ENCODE peak calls at places on chromosomes 11 and 22, in nine cellular contexts. L, E, R, F, G, T, P, J and H are unnamed samples.

GRCh38 chr22:40922484-40923303 is 28.5 kb upstream of the RBX1 start:
- DNase-seq in P (peak; percentile 26), G (peak; percentile 38), J (no peak), R (no peak), T (peak; percentile 41), E (no peak), F (no peak), L (peak; percentile 83), H (peak; percentile 15)

GRCh38 chr11:71197096-71197495 is 55.3 kb downstream of the SHANK2 start:
- DNase-seq in T (no peak), L (no peak), R (no peak), F (peak; percentile 20), P (no peak), E (no peak), J (no peak), G (no peak), H (no peak)

GRCh38 chr22:17779286-17780115 is 5.2 kb upstream of the BID start:
- DNase-seq in E (no peak), P (no peak), G (no peak), L (no peak), R (no peak), T (no peak), J (no peak), F (no peak), H (no peak)

GRCh38 chr22:20436309-20437252 is 1.0 kb downstream of the SCARF2 start:
- DNase-seq in J (peak; percentile 84), P (no peak), L (no peak), R (no peak), E (no peak), G (no peak), T (no peak), F (peak; percentile 93), H (no peak)

GRCh38 chr11:6323291-6323905 is 3.1 kb upstream of the CAVIN3 start:
- DNase-seq in L (peak; percentile 6), T (no peak), J (no peak), F (no peak), E (no peak), P (no peak), R (no peak), G (no peak), H (no peak)

GRCh38 chr22:19463491-19464469 is 15.2 kb downstream of the UFD1 start:
- DNase-seq in R (no peak), T (no peak), L (no peak), G (no peak), P (no peak), F (no peak), J (peak; percentile 83), E (no peak), H (peak; percentile 40)

GRCh38 chr11:86955111-86955673 is at the start of gene FZD4:
- DNase-seq in P (peak; percentile 82), T (peak; percentile 72), L (no peak), F (peak; percentile 95), J (peak; percentile 98), R (no peak), G (peak; percentile 80), E (peak; percentile 57), H (no peak)

GRCh38 chr22:17726561-17727243 is 47.6 kb downstream of the BID start:
- DNase-seq in R (no peak), J (peak; percentile 67), P (no peak), T (peak; percentile 14), L (no peak), F (no peak), G (no peak), E (peak; percentile 30), H (no peak)

GRCh38 chr11:72754544-72755155 is 2.4 kb upstream of the ARAP1 start:
- DNase-seq in E (no peak), F (no peak), T (no peak), G (no peak), P (no peak), R (no peak), J (peak; percentile 71), L (no peak), H (no peak)

GRCh38 chr11:84714316-84714780 is 912.8 kb downstream of the DLG2 start:
- DNase-seq in L (peak; percentile 84), J (peak; percentile 51), P (peak; percentile 39), G (peak; percentile 49), T (no peak), R (no peak), E (no peak), F (no peak), H (no peak)

GRCh38 chr22:46187862-46188261 is 37.5 kb downstream of the PPARA start:
- DNase-seq in P (no peak), R (no peak), F (no peak), G (no peak), E (no peak), L (no peak), J (no peak), T (no peak), H (no peak)

GRCh38 chr11:6812391-6813005 is 13.0 kb upstream of the OR6A2 start:
- DNase-seq in R (peak; percentile 12), T (no peak), L (peak; percentile 77), G (peak; percentile 29), E (no peak), P (peak; percentile 4), F (no peak), J (no peak), H (no peak)

GRCh38 chr11:69521461-69521860 is 40.0 kb downstream of the LINC01488 start:
- DNase-seq in J (no peak), G (no peak), E (no peak), L (no peak), F (peak; percentile 30), R (no peak), T (no peak), P (no peak), H (no peak)